ENCODE peak calls at places on chromosome 18, in six cellular contexts. A, Y, G, I, L and J are unnamed samples.

GRCh38 chr18:50654658-50655550 is 95.0 kb downstream of the MAPK4 start:
- DNase-seq in A (no peak), Y (peak; percentile 27), G (no peak), I (no peak), L (no peak), J (no peak)

GRCh38 chr18:24006731-24007308 is 7.7 kb upstream of the TTC39C start:
- DNase-seq in A (no peak), Y (no peak), G (no peak), I (no peak), L (no peak), J (no peak)

GRCh38 chr18:61591200-61591719 is 258.0 kb downstream of the CDH20 start:
- DNase-seq in A (no peak), Y (no peak), G (no peak), I (no peak), L (no peak), J (no peak)

GRCh38 chr18:47754311-47755101 is 176.0 kb downstream of the SMAD2 start:
- DNase-seq in A (peak; percentile 53), Y (peak; percentile 23), G (peak; percentile 73), I (no peak), L (peak; percentile 71), J (peak; percentile 64)

GRCh38 chr18:56284319-56284718 is 354.1 kb downstream of the TXNL1 start:
- DNase-seq in A (no peak), Y (no peak), G (no peak), I (no peak), L (no peak), J (no peak)

GRCh38 chr18:56890632-56891031 is 239.5 kb downstream of the WDR7 start:
- DNase-seq in A (no peak), Y (peak; percentile 68), G (no peak), I (no peak), L (no peak), J (no peak)

GRCh38 chr18:7784171-7784570 is 217.1 kb downstream of the PTPRM start:
- DNase-seq in A (no peak), Y (no peak), G (no peak), I (no peak), L (no peak), J (no peak)

GRCh38 chr18:2515908-2516625 is 55.2 kb downstream of the METTL4 start:
- DNase-seq in A (no peak), Y (peak; percentile 3), G (no peak), I (no peak), L (no peak), J (no peak)

GRCh38 chr18:48991299-48992055 is 40.7 kb upstream of the SMAD7 start:
- DNase-seq in A (no peak), Y (no peak), G (no peak), I (no peak), L (no peak), J (no peak)

GRCh38 chr18:35355140-35355618 is 11.0 kb upstream of the ZNF24 start:
- DNase-seq in A (peak; percentile 21), Y (peak; percentile 85), G (no peak), I (no peak), L (peak; percentile 66), J (peak; percentile 38)

GRCh38 chr18:74337912-74338309 is 22.3 kb downstream of the C18orf63 start:
- DNase-seq in A (no peak), Y (no peak), G (no peak), I (no peak), L (no peak), J (no peak)

GRCh38 chr18:3248670-3249359 is 1.2 kb downstream of the MYL12A start:
- DNase-seq in A (no peak), Y (peak; percentile 61), G (no peak), I (no peak), L (no peak), J (no peak)

GRCh38 chr18:7658701-7659100 is 91.6 kb downstream of the PTPRM start:
- DNase-seq in A (no peak), Y (peak; percentile 23), G (no peak), I (no peak), L (no peak), J (no peak)

GRCh38 chr18:46657115-46657955 is at the start of gene LOXHD1:
- DNase-seq in A (no peak), Y (no peak), G (no peak), I (no peak), L (no peak), J (no peak)

GRCh38 chr18:46422552-46423055 is 234.4 kb downstream of the LOXHD1 start:
- DNase-seq in A (no peak), Y (no peak), G (no peak), I (no peak), L (no peak), J (no peak)

GRCh38 chr18:34803877-34804276 is 93.8 kb downstream of the DTNA start:
- DNase-seq in A (no peak), Y (no peak), G (no peak), I (no peak), L (no peak), J (no peak)

DNA sequence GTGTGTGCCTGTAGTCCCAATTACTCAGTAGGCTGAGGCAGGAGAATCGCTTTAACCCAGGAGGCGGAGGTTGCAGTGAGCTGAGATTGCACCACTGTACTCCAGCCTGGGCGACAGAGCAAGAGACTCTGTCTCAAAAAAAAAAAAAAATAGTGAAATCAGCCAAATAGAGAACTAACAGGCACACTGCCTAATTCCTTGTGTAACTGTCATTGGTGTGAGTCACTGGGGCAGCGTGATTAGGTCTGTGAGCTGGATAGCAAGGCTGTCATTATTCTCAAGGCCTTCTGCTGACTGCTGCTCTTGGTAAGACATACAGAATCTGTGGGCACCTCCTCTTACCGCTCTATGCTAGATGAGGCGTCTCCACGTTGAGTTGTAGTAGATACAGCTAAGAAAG is 270.3 kb downstream of the NEDD4L start:
- DNase-seq in A (no peak), Y (peak; percentile 65), G (no peak), I (no peak), L (no peak), J (no peak)
- TF ChIP-seq POLR2A in A (no peak), Y (no peak), G (no peak), I (no peak), L (no peak), J (no peak)

GRCh38 chr18:44747157-44747556 is 66.5 kb downstream of the SETBP1 start:
- DNase-seq in A (no peak), Y (no peak), G (no peak), I (no peak), L (no peak), J (no peak)

GRCh38 chr18:44742126-44742525 is 61.4 kb downstream of the SETBP1 start:
- DNase-seq in A (no peak), Y (no peak), G (no peak), I (no peak), L (no peak), J (no peak)

GRCh38 chr18:44743626-44744025 is 62.9 kb downstream of the SETBP1 start:
- DNase-seq in A (no peak), Y (no peak), G (no peak), I (no peak), L (no peak), J (no peak)

GRCh38 chr18:44742741-44743311 is 62.1 kb downstream of the SETBP1 start:
- DNase-seq in A (no peak), Y (no peak), G (no peak), I (no peak), L (no peak), J (no peak)

DNA sequence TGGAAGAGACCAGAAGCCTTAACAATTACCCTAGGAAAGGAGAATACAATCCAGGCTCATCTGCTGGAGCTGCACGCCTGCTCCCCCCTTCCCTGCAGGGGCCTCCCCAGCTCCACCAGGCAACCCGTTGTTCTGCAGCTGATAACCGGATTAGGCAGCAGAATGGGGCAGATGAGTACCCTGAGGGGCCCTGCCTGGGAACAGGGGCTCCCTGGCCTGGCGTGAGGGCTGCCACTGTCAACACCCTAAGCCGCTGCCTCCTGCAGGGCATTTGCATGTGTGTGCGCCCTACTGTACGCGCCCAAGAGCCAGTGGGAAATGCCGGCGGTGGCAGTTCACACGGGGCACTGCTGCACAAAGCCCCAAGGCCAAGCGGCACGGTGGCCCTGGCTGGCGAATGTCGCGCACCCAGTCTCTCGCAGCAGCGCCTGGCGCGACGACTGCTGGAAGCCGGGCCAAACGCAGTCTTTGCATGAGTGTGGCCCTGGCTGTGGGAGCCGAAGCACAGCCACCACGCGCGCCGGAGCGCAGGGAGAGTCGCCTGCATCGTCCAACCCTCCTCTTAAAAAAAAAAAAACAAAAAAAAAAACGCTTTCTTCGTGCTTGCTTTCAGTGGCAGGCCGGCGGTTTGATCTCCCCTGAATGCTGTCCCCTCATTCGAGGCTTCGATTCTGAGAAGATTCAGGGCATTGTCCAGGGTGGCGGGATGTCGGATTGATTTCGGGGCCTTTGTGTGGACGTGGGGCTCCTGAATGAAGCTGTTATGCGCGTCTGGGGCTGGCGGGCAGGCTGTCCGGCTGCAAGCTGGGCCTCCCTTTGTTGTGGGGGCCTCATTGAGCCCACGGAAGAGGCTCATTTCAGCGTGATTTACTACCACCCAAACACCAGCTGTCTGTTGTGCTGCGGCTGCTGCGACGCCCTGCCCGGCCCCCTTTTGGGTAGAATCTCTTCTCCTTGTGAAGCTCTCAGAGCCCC is 63.8 kb downstream of the SETBP1 start:
- DNase-seq in A (no peak), Y (no peak), G (peak; percentile 12), I (no peak), L (no peak), J (no peak)
- TF ChIP-seq TAF1 in A (no peak), Y (no peak), G (no peak), I (no peak), L (no peak), J (no peak)

GRCh38 chr18:21386523-21387240 is 144.7 kb downstream of the GREB1L start:
- DNase-seq in A (no peak), Y (no peak), G (no peak), I (no peak), L (peak; percentile 39), J (no peak)
- TF ChIP-seq POLR2AphosphoS5 in A (no peak), Y (no peak), G (no peak), I (no peak), L (no peak), J (no peak)

DNA sequence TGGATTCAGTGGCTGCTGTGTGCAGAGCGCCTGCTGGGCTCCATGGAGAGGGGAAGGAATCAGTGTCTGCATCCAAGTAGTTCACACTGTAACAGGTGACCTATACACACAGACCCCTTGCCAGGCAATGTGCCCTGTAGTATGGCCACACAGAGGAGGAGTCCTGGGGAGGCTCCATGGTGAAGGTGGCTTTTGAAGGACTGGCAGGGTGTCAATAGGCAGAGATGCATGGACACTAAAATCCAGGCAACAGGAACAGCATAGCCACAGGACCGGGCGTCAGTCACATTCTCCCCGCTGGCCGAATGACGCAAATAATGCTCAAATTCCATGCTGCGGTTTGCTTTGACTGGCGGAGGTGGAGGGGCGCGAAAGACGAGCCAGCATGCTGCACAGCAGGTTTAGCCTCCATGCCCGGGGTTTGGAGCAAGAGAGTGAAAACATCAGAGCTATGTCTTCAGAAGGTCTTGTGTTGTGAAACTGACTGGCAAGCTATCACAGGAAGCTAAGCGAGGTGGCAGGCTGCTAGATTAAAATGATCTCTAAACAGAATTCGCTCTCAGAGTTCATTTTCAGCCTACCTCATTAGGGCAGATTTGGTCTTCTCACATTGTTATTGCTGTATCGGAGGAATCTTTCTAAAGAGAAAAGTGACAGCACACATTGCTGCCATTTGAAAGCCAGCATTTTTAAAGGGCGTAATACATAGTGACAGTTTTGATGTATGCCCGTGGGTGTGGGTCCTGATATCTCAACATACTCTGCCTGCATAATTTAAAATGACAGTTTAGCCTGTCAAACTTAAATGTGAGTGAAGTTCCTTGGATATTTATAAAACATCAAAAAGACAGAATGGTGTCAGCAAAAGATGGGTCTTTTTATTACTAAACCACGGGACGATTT is 1.1 kb upstream of the CHMP1B start:
- DNase-seq in A (no peak), Y (peak; percentile 76), G (peak; percentile 42), I (no peak), L (no peak), J (no peak)
- TF ChIP-seq POLR2A in A (no peak), Y (peak; percentile 54), G (peak; percentile 31), I (no peak), L (no peak), J (no peak)

GRCh38 chr18:697771-698170 is 14.7 kb downstream of the ENOSF1 start:
- DNase-seq in A (no peak), Y (no peak), G (no peak), I (no peak), L (no peak), J (no peak)
- TF ChIP-seq TAF1 in A (no peak), Y (no peak), G (no peak), I (no peak), L (no peak), J (no peak)